ENCODE peak calls at places on chromosomes 5 and 9, in five cellular contexts. W is GM23248, Q is cardiac muscle cell, Z is heart right ventricle, D is esophagus squamous epithelium. T is an unnamed sample.

GRCh38 chr5:33601881-33602280 is 161.1 kb downstream of the TARS1 start:
- DNase-seq in D (no peak), Q (no peak), W (no peak), Z (no peak), T (peak; percentile 59)

GRCh38 chr9:136228107-136228875 is 17.3 kb downstream of the QSOX2 start:
- DNase-seq in D (no peak), Q (peak; percentile 40), W (peak; percentile 82), Z (no peak), T (no peak)

GRCh38 chr9:124368692-124369091 is 46.5 kb downstream of the PSMB7 start:
- DNase-seq in Z (no peak), W (no peak), D (no peak), Q (no peak), T (no peak)

GRCh38 chr5:38532165-38532669 is 24.2 kb downstream of the LIFR start:
- DNase-seq in Z (no peak), D (no peak), W (no peak), Q (no peak), T (peak; percentile 48)

GRCh38 chr9:91241909-91242308 is 119.8 kb downstream of the AUH start:
- DNase-seq in Z (no peak), D (no peak), W (no peak), Q (no peak), T (peak; percentile 58)

GRCh38 chr9:24434183-24434582 is 111.5 kb downstream of the IZUMO3 start:
- DNase-seq in Z (no peak), Q (no peak), D (no peak), W (no peak), T (no peak)

GRCh38 chr5:72440207-72440638 is 67.0 kb downstream of the ZNF366 start:
- DNase-seq in D (no peak), W (no peak), Q (no peak), Z (no peak), T (no peak)

GRCh38 chr9:135051316-135052038 is 36.0 kb upstream of the OLFM1 start:
- DNase-seq in W (no peak), D (no peak), Z (no peak), Q (no peak), T (no peak)

GRCh38 chr5:78514427-78515345 is 133.9 kb downstream of the LHFPL2 start:
- DNase-seq in Z (no peak), D (no peak), Q (no peak), W (peak; percentile 63), T (no peak)

GRCh38 chr5:159682623-159683022 is 233.7 kb upstream of the ADRA1B start:
- DNase-seq in Q (peak; percentile 42), D (no peak), Z (no peak), W (peak; percentile 13), T (no peak)

GRCh38 chr9:111854799-111855198 is 41.8 kb upstream of the UGCG start:
- DNase-seq in Z (no peak), Q (peak; percentile 53), W (peak; percentile 58), D (no peak), T (no peak)

GRCh38 chr9:4850611-4851010 is 57.9 kb downstream of the RCL1 start:
- DNase-seq in Z (no peak), W (no peak), Q (peak; percentile 48), D (no peak), T (no peak)

GRCh38 chr5:21919417-21920022 is 933.6 kb downstream of the CDH12 start:
- DNase-seq in Q (peak; percentile 50), D (no peak), Z (no peak), W (peak; percentile 65), T (peak; percentile 9)

GRCh38 chr5:58040044-58040443 is 419.8 kb downstream of the PLK2 start:
- DNase-seq in Z (no peak), Q (no peak), W (no peak), D (no peak), T (no peak)

GRCh38 chr9:72022846-72023245 is 37.6 kb downstream of the C9orf57 start:
- DNase-seq in W (peak; percentile 86), D (no peak), Q (peak; percentile 61), Z (no peak), T (no peak)

GRCh38 chr9:37104183-37104889 is 16.0 kb upstream of the ZCCHC7 start:
- DNase-seq in W (peak; percentile 95), Q (peak; percentile 80), Z (no peak), D (no peak), T (peak; percentile 45)

GRCh38 chr5:79301046-79301712 is 65.2 kb downstream of the JMY start:
- DNase-seq in Q (no peak), D (no peak), W (peak; percentile 26), Z (no peak), T (no peak)

GRCh38 chr9:15401266-15401665 is 21.4 kb upstream of the SNAPC3 start:
- DNase-seq in D (no peak), Q (no peak), Z (no peak), W (no peak), T (no peak)

GRCh38 chr9:81497096-81497495 is 192.3 kb downstream of the TLE1 start:
- DNase-seq in Q (no peak), D (no peak), Z (no peak), W (peak; percentile 15), T (no peak)

GRCh38 chr5:71503536-71503935 is 48.1 kb downstream of the BDP1 start:
- DNase-seq in W (no peak), Z (no peak), D (no peak), Q (no peak), T (no peak)

GRCh38 chr5:168128154-168128553 is 163.3 kb upstream of the WWC1 start:
- DNase-seq in Q (no peak), D (no peak), Z (no peak), W (no peak), T (no peak)

GRCh38 chr9:119523508-119523907 is 154.3 kb upstream of the BRINP1 start:
- DNase-seq in D (no peak), Z (no peak), W (no peak), Q (no peak), T (no peak)

GRCh38 chr9:80698725-80699124 is 990.6 kb downstream of the TLE1 start:
- DNase-seq in Q (no peak), D (no peak), Z (no peak), W (no peak), T (no peak)

GRCh38 chr5:54547711-54548250 is 30.2 kb downstream of the SNX18 start:
- DNase-seq in D (no peak), Q (peak; percentile 94), W (peak; percentile 64), Z (no peak), T (peak; percentile 66)

GRCh38 chr5:52725065-52725746 is 62.5 kb upstream of the ITGA1 start:
- DNase-seq in Z (no peak), W (no peak), Q (no peak), D (no peak), T (no peak)

DNA sequence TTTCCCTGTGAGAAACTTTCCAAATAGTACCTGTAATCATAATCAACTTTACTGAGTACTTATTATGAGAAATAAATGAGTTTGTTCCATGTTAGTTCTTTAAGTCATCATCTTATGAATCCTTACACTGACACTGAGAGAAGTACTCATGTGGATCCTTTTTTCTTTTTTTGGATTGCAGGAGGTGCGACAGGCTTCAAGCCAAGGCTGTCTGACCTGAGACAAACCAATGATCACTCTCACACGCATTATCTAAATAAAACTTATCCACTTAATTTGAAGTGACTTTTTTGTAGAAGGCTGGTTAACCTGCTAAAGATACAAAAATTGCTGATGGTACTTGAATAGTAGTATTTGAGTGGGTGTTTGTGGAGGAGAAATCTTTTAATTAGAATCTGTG is 39.5 kb downstream of the JAKMIP2 start:
- DNase-seq in Q (no peak), Z (no peak), W (no peak), D (no peak), T (no peak)
- H3K4me3 ChIP-seq in Q (no peak overlapping the region), Z (no peak overlapping the region), W (no peak overlapping the region), D (no peak overlapping the region), T (no peak overlapping the region)

DNA sequence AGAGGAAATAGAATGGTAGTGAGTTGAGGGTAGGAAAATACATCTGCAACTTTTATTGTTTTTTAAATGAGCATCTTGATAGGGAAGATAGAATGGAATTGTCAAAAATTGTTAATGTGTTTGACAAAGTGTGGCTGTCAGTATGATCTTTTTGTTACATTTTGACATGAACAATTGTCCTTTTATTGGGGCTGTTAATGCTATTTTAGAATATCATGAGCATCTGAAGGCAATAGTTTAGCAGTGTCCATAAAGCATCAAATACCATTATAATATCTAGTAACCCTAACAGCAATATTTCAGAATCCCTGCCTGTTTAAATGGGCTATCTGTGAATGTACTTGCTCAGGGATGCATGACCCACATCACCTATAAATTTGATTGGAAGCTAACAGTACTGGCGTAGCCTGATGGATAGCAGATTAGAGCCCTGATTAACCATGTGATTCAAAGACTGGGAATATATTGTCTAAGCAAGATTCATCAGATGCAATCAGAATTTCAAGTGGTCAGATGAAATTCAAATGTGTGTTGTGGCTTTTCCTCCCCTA is 37.8 kb downstream of the TLE4 start:
- DNase-seq in Q (no peak), W (no peak), Z (no peak), D (no peak), T (no peak)
- H3K4me3 ChIP-seq in Q (no peak overlapping the region), W (no peak overlapping the region), Z (no peak overlapping the region), D (no peak overlapping the region), T (no peak overlapping the region)

DNA sequence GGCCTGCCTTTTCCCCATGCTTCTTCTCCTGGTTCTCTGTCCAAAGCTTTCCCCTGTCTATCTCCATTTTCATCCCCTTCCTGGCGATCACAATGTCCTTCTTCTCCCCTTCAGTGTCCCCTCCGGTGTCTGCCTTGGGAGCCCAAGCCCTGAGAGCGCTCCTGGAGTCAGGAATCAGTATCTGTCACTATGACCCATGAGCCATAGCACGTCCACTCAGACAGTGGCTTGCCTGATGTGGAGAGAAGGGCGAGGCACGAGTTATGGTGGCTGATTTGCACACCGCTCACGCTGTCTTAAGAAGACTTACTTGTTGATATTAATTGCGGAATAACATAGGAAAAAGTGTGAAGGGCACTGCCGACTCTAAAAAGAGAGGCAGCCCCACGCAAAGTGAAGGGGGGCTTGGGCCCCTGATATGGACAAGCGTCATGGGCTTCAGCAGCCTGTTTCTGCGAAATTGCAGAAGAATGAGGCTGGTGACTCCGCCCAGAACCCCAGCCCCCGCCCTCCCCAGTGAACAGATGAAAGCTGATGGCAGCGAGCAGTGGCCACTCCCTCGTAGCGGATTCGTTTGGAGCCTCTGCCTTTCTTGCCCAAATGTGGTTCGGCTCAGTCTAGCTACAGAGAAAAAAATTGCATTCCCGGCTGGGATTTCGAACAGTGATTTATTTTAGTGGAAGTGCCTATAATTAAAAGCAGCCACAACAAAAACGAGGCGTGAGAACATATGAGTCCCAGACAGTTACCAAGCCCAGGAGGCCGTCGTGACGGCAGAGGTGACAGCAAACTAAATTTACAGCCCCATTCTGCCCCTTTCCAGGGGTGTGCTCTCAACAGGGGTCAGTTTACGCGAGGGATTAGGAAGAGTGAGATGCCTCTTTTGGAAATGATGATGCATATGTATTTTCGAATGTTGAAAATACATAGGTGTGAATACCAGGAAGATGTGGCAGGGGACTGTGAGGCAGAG is 149.8 kb downstream of the ICE1 start:
- DNase-seq in W (peak; percentile 2), D (no peak), Z (peak; percentile 32), Q (no peak), T (no peak)
- H3K4me3 ChIP-seq in W (no peak overlapping the region), D (peak overlapping the region; percentile 1), Z (no peak overlapping the region), Q (no peak overlapping the region), T (no peak overlapping the region)

DNA sequence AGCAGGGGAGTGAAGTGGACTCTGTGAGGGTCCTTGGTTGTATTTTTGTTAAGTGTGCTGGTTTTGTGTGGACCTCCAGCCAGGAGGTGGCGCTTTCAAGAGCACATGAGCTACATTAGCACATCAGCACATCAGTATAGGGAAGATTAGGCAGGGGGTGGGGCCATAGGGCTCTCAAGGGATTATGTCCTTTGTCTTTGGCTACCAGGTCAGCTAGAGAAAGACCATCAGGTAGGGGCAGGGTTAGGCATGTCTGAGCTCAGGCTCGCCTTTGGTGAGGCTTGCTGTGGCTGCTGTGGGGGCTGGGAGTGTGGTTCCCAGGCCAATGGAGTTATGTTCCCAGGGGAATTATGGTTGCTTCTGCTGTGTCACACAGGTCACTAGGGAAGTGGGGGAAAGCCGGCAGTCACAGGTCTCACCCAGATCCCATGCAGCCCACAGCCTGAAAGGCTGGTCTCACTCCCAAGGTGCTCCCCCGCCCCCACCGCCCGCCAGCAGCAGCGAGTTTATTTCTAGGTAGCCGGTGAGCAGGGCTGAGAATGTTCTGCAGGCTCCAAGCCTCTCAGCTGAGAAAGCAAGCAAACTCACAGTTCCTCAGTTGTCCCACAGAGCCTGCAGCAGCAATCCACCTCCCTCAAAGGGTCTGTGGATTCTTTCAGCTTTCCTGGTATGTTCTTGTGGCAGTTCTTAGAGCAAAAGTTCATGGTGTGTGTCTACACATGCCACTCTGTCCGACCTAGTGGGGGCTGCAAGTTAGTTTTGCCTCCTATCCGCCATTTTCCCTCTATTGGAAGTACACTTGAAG is 13.7 kb downstream of the OR1J1 start:
- DNase-seq in Q (peak; percentile 20), W (no peak), Z (no peak), D (no peak), T (no peak)
- H3K4me3 ChIP-seq in Q (no peak overlapping the region), W (peak overlapping the region; percentile 76), Z (peak overlapping the region; percentile 35), D (peak overlapping the region; percentile 39), T (peak overlapping the region; percentile 53)